ENCODE peak calls at places on chromosome 3, in six cellular contexts. X, M, J, A, H and Z are unnamed samples.

GRCh38 chr3:72375237-72376154 is 472.7 kb downstream of the SHQ1 start:
- DNase-seq in H (no peak), X (no peak), A (no peak), M (no peak), J (no peak), Z (no peak)

GRCh38 chr3:4493931-4494806 is 1.0 kb downstream of the ITPR1 start:
- DNase-seq in X (no peak), J (no peak), H (no peak), M (peak; percentile 34), A (no peak), Z (no peak)

GRCh38 chr3:24663406-24663805 is 168.8 kb upstream of the THRB start:
- DNase-seq in A (no peak), H (no peak), M (no peak), J (no peak), X (no peak), Z (no peak)

GRCh38 chr3:115146032-115146417 is 1.1 kb downstream of the ZBTB20 start:
- DNase-seq in A (peak; percentile 53), H (peak; percentile 64), M (peak; percentile 28), X (peak; percentile 7), J (peak; percentile 56), Z (peak; percentile 41)

GRCh38 chr3:108091498-108092259 is 848 bp upstream of the CD47 start:
- DNase-seq in X (peak; percentile 13), H (peak; percentile 12), A (no peak), J (peak; percentile 20), M (no peak), Z (no peak)

GRCh38 chr3:171342200-171342599 is 118.0 kb downstream of the TNIK start:
- DNase-seq in M (no peak), H (no peak), J (no peak), A (no peak), X (no peak), Z (no peak)

GRCh38 chr3:130960139-130960779 is 66.4 kb downstream of the ASTE1 start:
- DNase-seq in M (no peak), A (no peak), J (no peak), H (no peak), X (no peak), Z (no peak)

GRCh38 chr3:136546718-136547117 is 205.5 kb downstream of the STAG1 start:
- DNase-seq in A (no peak), J (no peak), M (peak; percentile 6), H (no peak), X (no peak), Z (no peak)

GRCh38 chr3:135504084-135504685 is 461.3 kb upstream of the PPP2R3A start:
- DNase-seq in M (no peak), J (no peak), H (no peak), A (no peak), X (no peak), Z (no peak)

GRCh38 chr3:40985195-40985594 is 214.1 kb upstream of the CTNNB1 start:
- DNase-seq in X (no peak), M (no peak), J (no peak), H (peak; percentile 57), A (no peak), Z (no peak)

GRCh38 chr3:54357307-54357706 is 235.0 kb downstream of the CACNA2D3 start:
- DNase-seq in A (no peak), H (no peak), J (no peak), M (no peak), X (no peak), Z (no peak)

GRCh38 chr3:16884084-16884747 is 539 bp upstream of the PLCL2 start:
- DNase-seq in J (peak; percentile 92), H (peak; percentile 54), M (peak; percentile 89), A (no peak), X (peak; percentile 48), Z (no peak)

GRCh38 chr3:186258968-186259367 is 103.1 kb downstream of the DGKG start:
- DNase-seq in X (no peak), M (no peak), J (no peak), H (peak; percentile 67), A (no peak), Z (no peak)

GRCh38 chr3:187352581-187353575 is 15.3 kb upstream of the RTP4 start:
- DNase-seq in M (peak; percentile 5), J (no peak), X (no peak), A (no peak), H (no peak), Z (no peak)

GRCh38 chr3:178562869-178563232 is 26.6 kb downstream of the KCNMB2 start:
- DNase-seq in H (no peak), X (no peak), J (no peak), A (no peak), M (no peak), Z (no peak)

GRCh38 chr3:14789221-14789620 is 29.5 kb upstream of the FGD5 start:
- DNase-seq in M (no peak), A (no peak), H (no peak), X (no peak), J (no peak), Z (no peak)

GRCh38 chr3:167456157-167456799 is 17.6 kb downstream of the SERPINI2 start:
- DNase-seq in J (no peak), H (no peak), M (no peak), A (no peak), X (no peak), Z (no peak)

GRCh38 chr3:124281453-124282316 is 289.8 kb upstream of the ROPN1 start:
- DNase-seq in M (peak; percentile 38), X (no peak), A (no peak), J (peak; percentile 43), H (peak; percentile 49), Z (no peak)

GRCh38 chr3:126121074-126121473 is 37.1 kb upstream of the SLC41A3 start:
- DNase-seq in A (no peak), M (no peak), H (no peak), J (no peak), X (no peak), Z (no peak)

GRCh38 chr3:40309925-40310635 is 573 bp downstream of the EIF1B start:
- DNase-seq in J (no peak), X (peak; percentile 6), A (no peak), M (peak; percentile 37), H (peak; percentile 24), Z (no peak)

GRCh38 chr3:58217209-58217811 is 6.5 kb upstream of the DNASE1L3 start:
- DNase-seq in M (peak; percentile 76), A (no peak), J (peak; percentile 76), H (peak; percentile 36), X (peak; percentile 28), Z (peak; percentile 51)